ENCODE peak calls at places on chromosomes 4 and X, in eight cellular contexts. T is RWPE1; J is foreskin fibroblast; H is progenitor cell of endocrine pancreas; C is CD4-positive, alpha-beta T cell; D is upper lobe of right lung; X is H9; R is A549. Z is an unnamed sample.

GRCh38 chr4:79764118-79764517 is 308.9 kb downstream of the ANTXR2 start:
- DNase-seq in R (no peak), T (no peak), H (no peak), D (no peak), X (no peak), J (no peak), C (no peak), Z (no peak)

GRCh38 chr4:47668810-47669408 is 169.0 kb downstream of the CORIN start:
- DNase-seq in H (no peak), R (peak), T (peak), X (no peak), J (peak), D (no peak), C (no peak), Z (no peak)

GRCh38 chr4:179664628-179665027 is 2222.4 kb upstream of the AGA start:
- DNase-seq in X (no peak), T (no peak), J (no peak), D (no peak), R (no peak), H (no peak), C (no peak), Z (no peak)

GRCh38 chr4:126727461-126727860 is 905.3 kb upstream of the INTU start:
- DNase-seq in J (no peak), D (no peak), X (no peak), T (peak), H (no peak), C (no peak), R (no peak), Z (no peak)

GRCh38 chrX:2463973-2464676 is 36.7 kb downstream of the DHRSX start:
- DNase-seq in D (no peak), C (no peak), J (no peak), X (peak), T (no peak), H (no peak), R (peak), Z (no peak)

GRCh38 chr4:105558277-105558676 is 5.9 kb downstream of the ARHGEF38 start:
- DNase-seq in X (no peak), H (no peak), R (no peak), T (no peak), J (no peak), D (no peak), C (no peak), Z (no peak)

GRCh38 chr4:3338976-3339531 is 46.2 kb downstream of the RGS12 start:
- DNase-seq in C (no peak), J (no peak), R (no peak), X (no peak), H (no peak), T (no peak), D (no peak), Z (no peak)

GRCh38 chr4:3766791-3767561 is 791 bp downstream of the ADRA2C start:
- DNase-seq in T (no peak), H (no peak), R (no peak), X (peak), D (no peak), C (no peak), J (no peak), Z (no peak)

GRCh38 chrX:110588164-110588563 is 207.5 kb downstream of the CHRDL1 start:
- DNase-seq in C (no peak), D (no peak), J (no peak), T (no peak), R (no peak), X (no peak), H (no peak), Z (no peak)

GRCh38 chrX:136662976-136663375 is 15.0 kb downstream of the CD40LG start:
- DNase-seq in H (no peak), D (no peak), C (no peak), R (no peak), J (no peak), X (no peak), T (no peak), Z (no peak)

GRCh38 chr4:175504316-175504715 is 307.7 kb downstream of the GPM6A start:
- DNase-seq in H (no peak), X (no peak), D (no peak), C (no peak), J (no peak), T (no peak), R (no peak), Z (no peak)

GRCh38 chr4:175511861-175512260 is 300.2 kb downstream of the GPM6A start:
- DNase-seq in H (no peak), J (no peak), D (no peak), T (no peak), C (no peak), R (no peak), X (no peak), Z (no peak)

GRCh38 chr4:175514174-175514573 is 297.9 kb downstream of the GPM6A start:
- DNase-seq in J (no peak), D (no peak), T (no peak), R (no peak), X (no peak), C (no peak), H (no peak), Z (no peak)

GRCh38 chr4:175509320-175509719 is 302.7 kb downstream of the GPM6A start:
- DNase-seq in X (peak), J (no peak), T (no peak), D (no peak), R (no peak), H (no peak), C (no peak), Z (no peak)
- TF ChIP-seq CTCF in X (peak), J (no peak), T (no peak), D (no peak), R (no peak), H (no peak), C (no peak), Z (no peak)

GRCh38 chrX:68720851-68721250 is 73.4 kb downstream of the STARD8 start:
- DNase-seq in R (no peak), C (no peak), D (no peak), J (no peak), X (no peak), H (no peak), T (no peak), Z (no peak)

GRCh38 chrX:68718443-68718820 is 71.0 kb downstream of the STARD8 start:
- DNase-seq in T (no peak), J (no peak), D (no peak), X (no peak), C (no peak), R (no peak), H (no peak), Z (no peak)

GRCh38 chrX:68719181-68719903 is 71.9 kb downstream of the STARD8 start:
- DNase-seq in J (no peak), T (no peak), R (no peak), D (no peak), C (no peak), H (no peak), X (no peak), Z (no peak)

GRCh38 chrX:68721546-68721945 is 74.1 kb downstream of the STARD8 start:
- DNase-seq in C (no peak), J (no peak), D (no peak), X (no peak), R (no peak), H (no peak), T (no peak), Z (no peak)

GRCh38 chrX:68719904-68720614 is 72.6 kb downstream of the STARD8 start:
- DNase-seq in X (no peak), D (no peak), J (no peak), R (peak), H (no peak), C (no peak), T (no peak), Z (no peak)
- TF ChIP-seq CTCF in X (peak), D (no peak), J (peak), R (no peak), H (peak), C (no peak), T (no peak), Z (no peak)

GRCh38 chrX:68429216-68429615 is 4.1 kb downstream of the OPHN1 start:
- DNase-seq in H (no peak), R (no peak), J (no peak), C (no peak), D (no peak), T (no peak), X (no peak), Z (no peak)

GRCh38 chrX:68431836-68432235 is 1.5 kb downstream of the OPHN1 start:
- DNase-seq in D (no peak), H (no peak), C (no peak), T (no peak), J (no peak), R (no peak), X (no peak), Z (no peak)

GRCh38 chrX:68433981-68434299 is 645 bp upstream of the OPHN1 start:
- DNase-seq in C (no peak), R (no peak), T (no peak), H (no peak), J (no peak), X (no peak), D (no peak), Z (no peak)

GRCh38 chrX:68432648-68433047 is 647 bp downstream of the OPHN1 start:
- DNase-seq in T (no peak), D (no peak), R (peak), J (no peak), C (no peak), X (no peak), H (no peak), Z (no peak)

GRCh38 chrX:68433155-68433980 is at the start of gene OPHN1:
- DNase-seq in C (no peak), X (peak), R (peak), H (peak), T (peak), D (peak), J (peak), Z (no peak)
- TF ChIP-seq CTCF in C (no peak), X (no peak), R (no peak), H (no peak), T (no peak), D (no peak), J (no peak), Z (no peak)

GRCh38 chrX:116490091-116490490 is 27.3 kb upstream of the CT83 start:
- DNase-seq in C (no peak), D (no peak), J (no peak), T (no peak), X (no peak), H (no peak), R (peak), Z (no peak)
- TF ChIP-seq CTCF in C (no peak), D (peak), J (no peak), T (peak), X (peak), H (peak), R (peak), Z (no peak)

Z was measured in activated B cell treated with CpG ODN at 0.5 μM for 24 hours.